ENCODE peak calls at places on chromosomes 5 and 9, in eight cellular contexts. V, X, C, N, A, I, R and T are unnamed samples.

GRCh38 chr9:114313186-114313585 is 9.7 kb upstream of the ORM1 start:
- DNase-seq in V (no peak), X (no peak), C (no peak), N (no peak), A (no peak), I (no peak), R (no peak), T (no peak)

GRCh38 chr5:10353241-10354047 is at the start of gene MARCHF6:
- DNase-seq in V (peak), X (peak), C (peak), N (peak), A (peak), I (peak), R (peak), T (peak)

GRCh38 chr5:138032028-138032571 is 779 bp downstream of the FAM13B start:
- DNase-seq in V (no peak), X (peak), C (no peak), N (peak), A (peak), I (no peak), R (peak), T (peak)

GRCh38 chr9:121556580-121556979 is 56.9 kb upstream of the GGTA1 start:
- DNase-seq in V (no peak), X (peak), C (peak), N (no peak), A (peak), I (no peak), R (peak), T (no peak)

GRCh38 chr9:128719919-128720605 is 3.9 kb downstream of the ZDHHC12 start:
- DNase-seq in V (no peak), X (no peak), C (no peak), N (no peak), A (no peak), I (no peak), R (no peak), T (no peak)

GRCh38 chr5:157449011-157449723 is 10.8 kb upstream of the NIPAL4 start:
- DNase-seq in V (no peak), X (peak), C (no peak), N (no peak), A (peak), I (no peak), R (peak), T (no peak)

GRCh38 chr5:123264399-123264798 is 158.8 kb downstream of the CEP120 start:
- DNase-seq in V (no peak), X (peak), C (no peak), N (no peak), A (no peak), I (no peak), R (no peak), T (no peak)

GRCh38 chr5:73812457-73812856 is 186.5 kb downstream of the ARHGEF28 start:
- DNase-seq in V (no peak), X (no peak), C (no peak), N (no peak), A (no peak), I (no peak), R (no peak), T (no peak)

GRCh38 chr5:59116231-59116900 is 533.5 kb downstream of the RAB3C start:
- DNase-seq in V (no peak), X (no peak), C (no peak), N (no peak), A (no peak), I (no peak), R (no peak), T (no peak)

GRCh38 chr9:126974604-126975003 is 60.0 kb downstream of the RALGPS1 start:
- DNase-seq in V (no peak), X (no peak), C (no peak), N (no peak), A (no peak), I (no peak), R (no peak), T (no peak)

GRCh38 chr5:87195104-87195581 is 72.5 kb upstream of the RASA1 start:
- DNase-seq in V (no peak), X (peak), C (peak), N (peak), A (no peak), I (no peak), R (peak), T (peak)

GRCh38 chr5:176938472-176938871 is 39.3 kb upstream of the HK3 start:
- DNase-seq in V (no peak), X (no peak), C (no peak), N (no peak), A (no peak), I (no peak), R (no peak), T (no peak)

GRCh38 chr9:136484153-136485048 is 1.6 kb upstream of the SEC16A start:
- DNase-seq in V (no peak), X (no peak), C (no peak), N (no peak), A (peak), I (peak), R (no peak), T (no peak)

GRCh38 chr5:23977996-23978395 is 470.6 kb downstream of the PRDM9 start:
- DNase-seq in V (peak), X (no peak), C (no peak), N (no peak), A (no peak), I (no peak), R (no peak), T (no peak)

GRCh38 chr5:165579911-165580310 is 2074.5 kb downstream of the MAT2B start:
- DNase-seq in V (no peak), X (peak), C (no peak), N (no peak), A (no peak), I (no peak), R (no peak), T (no peak)

GRCh38 chr9:124574944-124575343 is 67.7 kb upstream of the NR5A1 start:
- DNase-seq in V (peak), X (peak), C (no peak), N (no peak), A (no peak), I (no peak), R (no peak), T (no peak)

GRCh38 chr5:171595801-171596231 is 176.4 kb downstream of the FGF18 start:
- DNase-seq in V (no peak), X (peak), C (peak), N (no peak), A (no peak), I (no peak), R (peak), T (no peak)

GRCh38 chr9:79623799-79624721 is 52.3 kb downstream of the TLE4 start:
- DNase-seq in V (no peak), X (no peak), C (no peak), N (peak), A (peak), I (no peak), R (peak), T (peak)

GRCh38 chr5:97019435-97020117 is 83.7 kb downstream of the LNPEP start:
- DNase-seq in V (no peak), X (no peak), C (no peak), N (no peak), A (no peak), I (no peak), R (no peak), T (no peak)

GRCh38 chr9:134321957-134322741 is 4.1 kb upstream of the RXRA start:
- DNase-seq in V (peak), X (no peak), C (no peak), N (no peak), A (no peak), I (no peak), R (no peak), T (no peak)

GRCh38 chr9:101445353-101446029 is 9.9 kb upstream of the ALDOB start:
- DNase-seq in V (no peak), X (peak), C (no peak), N (no peak), A (no peak), I (no peak), R (peak), T (no peak)

GRCh38 chr9:65409471-65409980 is 124.5 kb upstream of the FOXD4L5 start:
- DNase-seq in V (no peak), X (no peak), C (no peak), N (no peak), A (no peak), I (no peak), R (no peak), T (no peak)

GRCh38 chr9:124350485-124351263 is 64.6 kb downstream of the PSMB7 start:
- DNase-seq in V (no peak), X (no peak), C (no peak), N (peak), A (peak), I (no peak), R (no peak), T (no peak)

GRCh38 chr9:96087669-96088299 is 212.3 kb downstream of the ERCC6L2 start:
- DNase-seq in V (no peak), X (no peak), C (no peak), N (no peak), A (no peak), I (no peak), R (no peak), T (no peak)

GRCh38 chr5:38234737-38235136 is 23.6 kb upstream of the EGFLAM start:
- DNase-seq in V (no peak), X (no peak), C (no peak), N (no peak), A (no peak), I (no peak), R (no peak), T (no peak)

GRCh38 chr5:156356238-156356637 is 29.3 kb downstream of the SGCD start:
- DNase-seq in V (no peak), X (peak), C (no peak), N (peak), A (no peak), I (no peak), R (peak), T (no peak)

GRCh38 chr9:99762470-99762869 is 59.2 kb upstream of the NR4A3 start:
- DNase-seq in V (no peak), X (no peak), C (no peak), N (peak), A (no peak), I (no peak), R (no peak), T (peak)

GRCh38 chr5:79992891-79993290 is 1.8 kb upstream of the MTX3 start:
- DNase-seq in V (no peak), X (no peak), C (no peak), N (no peak), A (no peak), I (no peak), R (no peak), T (no peak)

GRCh38 chr9:131589993-131590392 is 44.7 kb downstream of the PRRT1B start:
- DNase-seq in V (no peak), X (no peak), C (no peak), N (no peak), A (no peak), I (no peak), R (no peak), T (no peak)

GRCh38 chr5:60822285-60822556 is 21.8 kb downstream of the ELOVL7 start:
- DNase-seq in V (no peak), X (no peak), C (no peak), N (no peak), A (no peak), I (no peak), R (no peak), T (no peak)

GRCh38 chr5:35319231-35320002 is 89.1 kb upstream of the PRLR start:
- DNase-seq in V (no peak), X (peak), C (no peak), N (peak), A (peak), I (no peak), R (peak), T (peak)

GRCh38 chr5:124474821-124475220 is 271.6 kb downstream of the ZNF608 start:
- DNase-seq in V (no peak), X (peak), C (peak), N (no peak), A (no peak), I (no peak), R (peak), T (no peak)

GRCh38 chr9:6356441-6356840 is 28.3 kb downstream of the TPD52L3 start:
- DNase-seq in V (no peak), X (peak), C (no peak), N (no peak), A (no peak), I (no peak), R (no peak), T (no peak)

GRCh38 chr9:130872912-130873503 is 23.6 kb downstream of the QRFP start:
- DNase-seq in V (no peak), X (no peak), C (no peak), N (no peak), A (peak), I (no peak), R (no peak), T (no peak)

GRCh38 chr5:159051431-159052281 is 48.1 kb downstream of the EBF1 start:
- DNase-seq in V (no peak), X (no peak), C (no peak), N (peak), A (peak), I (no peak), R (peak), T (peak)

GRCh38 chr9:116152941-116153764 is 438 bp upstream of the PAPPA start:
- DNase-seq in V (no peak), X (peak), C (peak), N (no peak), A (peak), I (no peak), R (peak), T (no peak)

GRCh38 chr9:127148014-127148413 is 25.6 kb upstream of the ANGPTL2 start:
- DNase-seq in V (no peak), X (no peak), C (no peak), N (no peak), A (no peak), I (no peak), R (no peak), T (no peak)

GRCh38 chr5:67971223-67971830 is 244.2 kb upstream of the PIK3R1 start:
- DNase-seq in V (no peak), X (peak), C (peak), N (no peak), A (no peak), I (no peak), R (peak), T (no peak)
- TF ChIP-seq CTCF in V (no peak), X (no peak), C (no peak), N (no peak), A (no peak), I (no peak), R (no peak), T (no peak)

DNA sequence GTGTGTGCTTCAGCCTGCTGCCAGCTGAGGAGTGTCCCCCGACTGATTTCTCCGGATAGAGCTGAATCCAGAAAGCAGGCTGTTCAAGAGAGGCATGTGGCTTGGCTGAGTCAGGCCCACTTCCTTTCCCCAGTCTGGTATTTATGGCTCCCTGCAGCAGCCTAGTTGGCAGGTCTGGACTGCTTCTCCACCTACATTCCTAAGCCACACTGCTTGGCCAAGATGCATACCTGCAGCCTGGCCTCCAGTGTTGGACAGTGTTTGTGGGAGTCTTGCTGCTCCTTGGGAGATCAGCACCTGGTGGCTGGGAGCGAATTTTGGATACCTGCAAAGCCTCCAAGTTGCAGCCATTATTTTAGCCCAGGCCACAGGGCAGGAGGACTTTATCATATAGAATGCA is 670.8 kb downstream of the ACTL7B start:
- DNase-seq in V (no peak), X (peak), C (no peak), N (no peak), A (no peak), I (no peak), R (peak), T (no peak)
- TF ChIP-seq CTCF in V (no peak), X (no peak), C (no peak), N (no peak), A (no peak), I (no peak), R (no peak), T (no peak)

DNA sequence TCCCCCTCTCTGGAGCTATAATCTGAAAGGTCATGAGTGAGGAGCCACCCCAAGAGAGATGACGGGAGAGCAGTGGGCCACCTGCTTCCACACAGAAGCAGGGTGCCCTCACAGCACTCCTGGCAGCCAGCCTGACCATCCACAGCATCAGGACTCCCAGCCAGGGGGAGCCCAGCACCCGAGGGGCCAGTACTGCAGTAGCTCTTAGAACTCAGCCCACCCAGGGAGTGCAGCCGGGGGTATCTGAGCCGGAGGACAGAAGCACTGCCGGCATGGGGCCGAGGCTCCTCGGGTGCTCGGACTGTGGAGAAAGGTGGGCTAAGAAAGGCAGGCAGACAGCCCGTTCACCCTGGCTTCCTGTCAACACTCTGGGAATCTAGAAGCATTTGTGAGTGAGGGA is 25.7 kb upstream of the ASPN start:
- DNase-seq in V (no peak), X (no peak), C (no peak), N (no peak), A (no peak), I (no peak), R (peak), T (no peak)
- TF ChIP-seq CTCF in V (no peak), X (peak), C (no peak), N (no peak), A (no peak), I (no peak), R (no peak), T (no peak)

DNA sequence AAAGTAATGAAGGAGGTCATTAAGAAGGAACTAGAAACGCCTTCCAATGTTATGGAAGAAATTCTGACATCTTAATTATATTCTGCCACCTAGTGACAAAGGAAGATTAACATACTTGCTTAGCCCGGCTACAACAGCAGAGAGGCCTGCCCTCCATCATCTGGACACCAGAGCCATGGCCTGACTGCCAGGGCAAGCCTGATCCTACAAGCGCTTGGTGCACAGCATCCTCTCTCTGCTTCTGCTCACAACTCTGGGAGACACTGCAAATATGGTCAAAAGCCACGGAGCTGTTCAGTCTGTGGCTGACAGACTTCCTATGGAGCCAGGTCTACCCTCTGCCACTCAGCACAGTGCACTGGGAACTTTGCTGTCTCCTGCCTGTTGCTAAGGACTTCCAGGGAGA is 87.3 kb upstream of the SLC44A1 start:
- DNase-seq in V (peak), X (peak), C (peak), N (peak), A (peak), I (no peak), R (peak), T (peak)
- TF ChIP-seq CTCF in V (peak), X (peak), C (peak), N (peak), A (peak), I (peak), R (peak), T (peak)

GRCh38 chr5:134887593-134888159 is 13.5 kb downstream of the TXNDC15 start:
- DNase-seq in V (no peak), X (no peak), C (no peak), N (no peak), A (no peak), I (no peak), R (no peak), T (no peak)

GRCh38 chr5:134891473-134891872 is 13.5 kb upstream of the PCBD2 start:
- DNase-seq in V (no peak), X (no peak), C (no peak), N (no peak), A (no peak), I (no peak), R (no peak), T (no peak)

GRCh38 chr5:134892282-134892681 is 12.6 kb upstream of the PCBD2 start:
- DNase-seq in V (no peak), X (no peak), C (no peak), N (no peak), A (no peak), I (no peak), R (no peak), T (no peak)

GRCh38 chr5:134892926-134893325 is 12.0 kb upstream of the PCBD2 start:
- DNase-seq in V (no peak), X (no peak), C (no peak), N (no peak), A (no peak), I (no peak), R (no peak), T (no peak)

DNA sequence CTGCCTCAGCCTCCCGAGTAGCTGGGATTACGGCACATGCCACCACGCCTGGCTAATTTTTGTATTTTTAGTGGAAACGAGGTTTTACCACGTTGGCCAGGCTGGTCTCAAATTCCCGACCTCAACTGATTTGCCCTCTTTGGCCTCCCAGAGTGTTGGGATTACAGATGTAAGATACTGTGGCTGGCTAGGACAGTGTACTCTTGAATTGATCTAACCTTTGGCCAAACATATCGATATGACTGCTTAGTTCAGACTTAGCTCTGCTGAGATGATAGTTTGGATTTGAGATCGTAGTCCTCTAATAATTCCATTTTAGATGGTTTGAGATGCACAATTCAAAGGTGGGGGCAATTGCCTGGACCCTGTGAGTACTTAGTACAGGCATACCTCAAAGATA is 15.2 kb downstream of the TXNDC15 start:
- DNase-seq in V (no peak), X (no peak), C (no peak), N (no peak), A (no peak), I (no peak), R (no peak), T (no peak)
- TF ChIP-seq CTCF in V (no peak), X (no peak), C (no peak), N (no peak), A (no peak), I (no peak), R (no peak), T (no peak)

GRCh38 chr5:126780165-126780827 is 3.4 kb downstream of the LMNB1 start:
- DNase-seq in V (peak), X (peak), C (peak), N (peak), A (peak), I (peak), R (peak), T (peak)

GRCh38 chr5:126777257-126777973 is 479 bp downstream of the LMNB1 start:
- DNase-seq in V (peak), X (peak), C (no peak), N (no peak), A (peak), I (peak), R (peak), T (no peak)

GRCh38 chr5:126778675-126779403 is 1.9 kb downstream of the LMNB1 start:
- DNase-seq in V (no peak), X (peak), C (no peak), N (no peak), A (no peak), I (no peak), R (no peak), T (no peak)

GRCh38 chr5:126777974-126778674 is 1.2 kb downstream of the LMNB1 start:
- DNase-seq in V (peak), X (peak), C (peak), N (peak), A (peak), I (peak), R (peak), T (peak)

GRCh38 chr5:126776499-126777256 is at the start of gene LMNB1:
- DNase-seq in V (peak), X (peak), C (peak), N (peak), A (peak), I (peak), R (peak), T (peak)
- TF ChIP-seq CTCF in V (peak), X (no peak), C (no peak), N (no peak), A (peak), I (peak), R (no peak), T (no peak)